ENCODE peak calls at places on chromosomes 11 and 22, in ten cellular contexts. S is thoracic aorta, I is substantia nigra, A is A549, L is small intestine, Y is GM23248, E is tibial nerve, Z is transverse colon, K is esophagus muscularis mucosa, X is HL-60. R is an unnamed sample.

GRCh38 chr22:40606306-40606705 is 30.2 kb downstream of the MRTFA start:
- DNase-seq in S (no peak), I (no peak), A (no peak), L (peak), Y (no peak), E (no peak), Z (no peak), K (no peak), X (no peak), R (no peak)

GRCh38 chr11:122731500-122731913 is 76.0 kb downstream of the UBASH3B start:
- DNase-seq in S (no peak), I (no peak), A (peak), L (no peak), Y (peak), E (no peak), Z (no peak), K (no peak), X (no peak), R (no peak)

GRCh38 chr11:2693851-2694261 is 5.9 kb downstream of the KCNQ1OT1 start:
- DNase-seq in S (no peak), I (no peak), A (peak), L (no peak), Y (peak), E (no peak), Z (no peak), K (no peak), X (no peak), R (no peak)

GRCh38 chr11:116610190-116610589 is 162.6 kb downstream of the BUD13 start:
- DNase-seq in S (no peak), I (no peak), A (no peak), L (no peak), Y (no peak), E (no peak), Z (no peak), K (no peak), X (no peak), R (no peak)

GRCh38 chr11:132402056-132402684 is 1031.8 kb downstream of the NTM start:
- DNase-seq in S (no peak), I (no peak), A (peak), L (peak), Y (peak), E (no peak), Z (peak), K (peak), X (no peak), R (peak)

GRCh38 chr11:20669833-20670684 is 673 bp downstream of the NELL1 start:
- DNase-seq in S (no peak), I (no peak), A (no peak), L (no peak), Y (no peak), E (no peak), Z (no peak), K (peak), X (no peak), R (no peak)

GRCh38 chr11:64659417-64660144 is 63.4 kb downstream of the NRXN2 start:
- DNase-seq in S (no peak), I (no peak), A (peak), L (no peak), Y (peak), E (no peak), Z (no peak), K (no peak), X (no peak), R (no peak)

GRCh38 chr11:111978028-111978771 is 41.1 kb downstream of the DIXDC1 start:
- DNase-seq in S (no peak), I (peak), A (no peak), L (no peak), Y (peak), E (peak), Z (peak), K (no peak), X (no peak), R (no peak)

DNA sequence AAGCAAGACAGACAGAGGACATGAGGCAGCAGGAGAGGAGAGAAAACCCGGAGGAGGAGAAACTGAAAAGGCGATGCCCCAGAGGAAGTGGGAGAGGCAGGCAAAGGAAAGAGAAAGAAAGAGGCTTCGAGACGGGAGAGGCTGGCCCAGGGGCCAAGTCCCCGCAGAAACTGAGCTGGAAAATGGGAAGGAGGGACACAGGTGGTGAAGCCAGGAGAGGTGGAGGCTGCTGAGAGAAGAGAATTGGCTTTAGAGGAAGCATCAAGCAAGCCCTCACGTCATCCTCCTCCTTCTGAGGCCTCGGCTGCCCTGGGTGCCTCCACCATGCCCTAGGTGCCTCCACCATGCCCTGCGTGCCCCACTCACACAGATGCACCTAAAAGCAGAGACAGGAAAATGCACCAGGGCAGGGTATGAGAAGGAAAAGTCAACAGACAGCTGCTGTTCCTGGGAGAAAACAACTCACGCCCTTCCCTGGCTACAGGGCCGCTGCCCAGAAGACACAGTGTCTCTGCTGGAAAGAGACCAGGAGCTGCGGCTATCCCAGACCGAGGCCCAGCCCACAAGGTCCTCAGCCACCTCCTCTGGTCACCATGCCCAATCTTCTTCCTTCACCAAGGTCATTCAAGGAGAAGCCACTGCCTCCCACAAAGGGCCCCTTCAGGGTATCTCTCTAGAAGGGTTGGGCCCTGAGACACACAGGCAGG is 14.3 kb downstream of the FXYD6 start:
- DNase-seq in S (no peak), I (no peak), A (no peak), L (no peak), Y (no peak), E (no peak), Z (no peak), K (no peak), X (no peak), R (no peak)
- H3K27ac ChIP-seq in S (no peak), I (no peak), A (no peak), L (peak), Y (no peak), E (peak), Z (peak), K (peak), X (no peak), R (peak)

GRCh38 chr22:50305393-50305657 is 2.1 kb downstream of the PLXNB2 start:
- DNase-seq in S (no peak), I (no peak), A (no peak), L (no peak), Y (no peak), E (no peak), Z (no peak), K (no peak), X (no peak), R (no peak)

GRCh38 chr22:50303848-50304527 is 3.5 kb downstream of the PLXNB2 start:
- DNase-seq in S (no peak), I (no peak), A (peak), L (peak), Y (peak), E (no peak), Z (peak), K (no peak), X (peak), R (peak)

GRCh38 chr22:50306753-50307749 is at the start of gene PLXNB2:
- DNase-seq in S (no peak), I (peak), A (peak), L (peak), Y (peak), E (peak), Z (peak), K (no peak), X (peak), R (peak)

GRCh38 chr22:50304528-50305392 is 2.7 kb downstream of the PLXNB2 start:
- DNase-seq in S (no peak), I (no peak), A (peak), L (peak), Y (peak), E (no peak), Z (peak), K (no peak), X (peak), R (peak)

DNA sequence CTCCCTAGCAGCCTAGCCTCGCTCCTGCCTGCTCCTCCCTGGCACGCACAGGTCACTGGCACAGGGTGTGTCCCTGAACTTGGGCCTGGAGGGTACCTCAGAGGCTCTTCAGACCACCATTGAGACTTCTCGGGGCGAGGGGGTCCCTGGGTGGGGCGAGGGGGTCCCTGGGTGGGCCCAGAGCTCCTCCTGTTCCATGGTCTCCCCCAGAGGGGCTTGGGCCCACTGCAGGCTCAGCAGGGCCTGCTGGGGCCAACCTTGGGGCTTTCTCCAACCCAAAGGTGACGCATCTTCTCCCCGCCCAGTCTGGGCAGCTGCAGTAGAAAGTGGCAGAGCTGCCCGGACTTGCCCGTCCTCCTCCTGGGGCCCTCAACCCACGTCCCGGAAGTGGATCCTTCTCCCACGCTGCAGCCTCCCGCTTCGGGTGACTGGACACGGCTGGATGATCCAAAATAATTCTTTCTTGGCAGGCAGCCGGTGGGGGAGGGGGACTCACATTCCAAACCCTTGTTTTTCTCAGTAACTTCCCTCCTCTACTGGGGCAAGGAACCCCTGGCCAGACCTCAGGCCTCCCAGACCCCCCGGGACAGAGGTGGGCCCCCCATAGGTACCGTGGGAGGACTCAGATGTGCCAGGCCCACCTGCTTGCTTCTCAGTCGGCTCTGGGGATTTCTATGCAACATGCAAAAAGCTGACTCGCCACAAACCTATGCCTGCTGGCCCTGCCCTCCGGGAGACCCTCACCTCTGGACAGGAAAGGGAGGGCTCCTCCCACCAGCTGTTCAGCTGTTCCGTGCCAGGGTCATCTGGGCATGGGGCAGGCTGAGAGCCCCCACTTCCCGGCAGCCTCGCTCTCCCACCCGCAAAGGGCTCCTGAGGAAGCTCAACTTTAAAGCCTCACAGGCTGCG is 1.5 kb downstream of the PLXNB2 start:
- DNase-seq in S (peak), I (no peak), A (peak), L (peak), Y (peak), E (peak), Z (peak), K (peak), X (peak), R (peak)
- H3K27ac ChIP-seq in S (peak), I (peak), A (peak), L (peak), Y (peak), E (peak), Z (peak), K (peak), X (peak), R (peak)

GRCh38 chr22:22883090-22883727 is 4.4 kb upstream of the IGLL5 start:
- DNase-seq in S (no peak), I (no peak), A (no peak), L (no peak), Y (no peak), E (no peak), Z (no peak), K (no peak), X (no peak), R (no peak)

GRCh38 chr22:22884010-22884887 is 3.4 kb upstream of the IGLL5 start:
- DNase-seq in S (no peak), I (no peak), A (peak), L (peak), Y (peak), E (peak), Z (peak), K (no peak), X (peak), R (peak)

GRCh38 chr22:22880645-22881044 is 7.0 kb upstream of the IGLL5 start:
- DNase-seq in S (no peak), I (no peak), A (no peak), L (no peak), Y (no peak), E (no peak), Z (no peak), K (no peak), X (no peak), R (no peak)

GRCh38 chr22:22881116-22882032 is 6.2 kb upstream of the IGLL5 start:
- DNase-seq in S (no peak), I (no peak), A (no peak), L (no peak), Y (no peak), E (no peak), Z (no peak), K (no peak), X (no peak), R (no peak)

GRCh38 chr22:22882033-22882717 is 5.4 kb upstream of the IGLL5 start:
- DNase-seq in S (no peak), I (no peak), A (no peak), L (peak), Y (peak), E (no peak), Z (peak), K (no peak), X (peak), R (no peak)
- H3K27ac ChIP-seq in S (no peak), I (no peak), A (no peak), L (no peak), Y (no peak), E (no peak), Z (no peak), K (no peak), X (no peak), R (no peak)

DNA sequence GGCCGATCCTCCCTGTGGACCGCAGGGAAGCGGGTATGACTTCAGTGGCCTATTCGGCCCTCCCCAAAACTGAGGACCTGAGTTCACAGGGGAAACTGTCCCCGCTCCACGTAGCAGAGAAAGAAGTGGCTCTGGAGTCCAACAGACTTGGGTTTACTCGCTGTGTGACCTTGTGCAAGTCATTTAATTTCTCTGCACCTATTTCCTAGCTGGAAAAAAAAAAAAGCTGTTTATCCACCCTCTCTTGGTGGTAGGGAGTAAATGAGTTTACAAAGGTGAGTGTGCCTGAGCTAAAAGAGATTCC is 2.2 kb downstream of the SPON1 start:
- DNase-seq in S (no peak), I (no peak), A (no peak), L (no peak), Y (no peak), E (no peak), Z (no peak), K (no peak), X (no peak), R (no peak)
- H3K27ac ChIP-seq in S (no peak), I (no peak), A (no peak), L (peak), Y (no peak), E (peak), Z (peak), K (no peak), X (no peak), R (no peak)

GRCh38 chr22:46081036-46081830 is 69.1 kb upstream of the PPARA start:
- DNase-seq in S (no peak), I (no peak), A (no peak), L (no peak), Y (peak), E (no peak), Z (peak), K (no peak), X (no peak), R (no peak)
- H3K27ac ChIP-seq in S (peak), I (peak), A (peak), L (peak), Y (peak), E (peak), Z (peak), K (peak), X (no peak), R (peak)

DNA sequence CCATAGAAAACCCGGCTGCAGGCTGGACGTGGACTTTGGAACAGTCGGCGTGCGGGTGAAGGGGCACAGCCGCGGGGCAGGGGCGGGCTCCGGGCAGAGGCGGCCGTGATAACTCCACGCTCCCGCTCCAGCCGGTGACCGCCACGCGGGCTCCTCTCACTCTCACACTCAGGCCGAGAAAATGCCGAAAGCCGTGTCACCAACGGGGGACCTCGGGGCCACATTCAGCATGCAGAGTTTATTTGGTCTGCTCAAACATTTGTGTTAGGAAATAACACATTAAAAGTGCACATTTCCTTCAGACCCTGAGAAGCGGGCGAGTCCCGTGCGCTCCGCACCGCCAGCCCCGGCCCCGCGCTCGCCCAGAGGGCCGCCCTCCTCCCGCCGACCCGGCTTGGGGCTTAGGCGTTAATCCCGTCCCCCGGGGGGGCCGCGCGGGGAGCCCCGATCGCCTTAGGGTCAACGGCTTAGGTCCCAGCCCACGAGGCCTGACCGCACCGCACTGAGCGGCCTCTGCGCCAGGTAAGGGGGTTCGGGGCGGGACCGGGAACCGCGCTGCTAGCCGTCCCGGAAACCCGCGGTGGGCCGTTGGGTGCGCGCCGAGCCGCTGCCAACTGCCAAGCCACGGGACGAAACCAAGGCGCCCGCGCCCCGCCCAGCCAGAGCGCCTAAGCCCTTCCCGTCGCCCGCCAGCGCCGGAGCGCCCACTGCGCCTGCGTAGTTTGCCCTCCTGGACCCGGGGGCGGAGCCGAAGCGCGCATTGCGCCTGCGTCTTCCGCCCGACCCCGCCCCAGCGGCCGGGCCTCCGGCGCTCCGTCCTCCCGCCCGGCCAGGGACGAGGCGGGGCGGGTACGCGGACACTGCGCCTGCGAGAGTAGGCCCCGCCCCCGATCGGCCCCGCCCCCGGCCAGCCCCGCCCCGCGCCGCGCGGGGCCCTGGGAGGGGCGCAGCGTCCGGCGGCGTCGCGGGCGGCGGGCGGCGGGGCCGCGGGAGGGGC is at the start of gene ZBED4:
- DNase-seq in S (peak), I (peak), A (peak), L (peak), Y (peak), E (peak), Z (peak), K (peak), X (peak), R (peak)
- H3K27ac ChIP-seq in S (peak), I (peak), A (peak), L (peak), Y (peak), E (peak), Z (peak), K (peak), X (peak), R (peak)

DNA sequence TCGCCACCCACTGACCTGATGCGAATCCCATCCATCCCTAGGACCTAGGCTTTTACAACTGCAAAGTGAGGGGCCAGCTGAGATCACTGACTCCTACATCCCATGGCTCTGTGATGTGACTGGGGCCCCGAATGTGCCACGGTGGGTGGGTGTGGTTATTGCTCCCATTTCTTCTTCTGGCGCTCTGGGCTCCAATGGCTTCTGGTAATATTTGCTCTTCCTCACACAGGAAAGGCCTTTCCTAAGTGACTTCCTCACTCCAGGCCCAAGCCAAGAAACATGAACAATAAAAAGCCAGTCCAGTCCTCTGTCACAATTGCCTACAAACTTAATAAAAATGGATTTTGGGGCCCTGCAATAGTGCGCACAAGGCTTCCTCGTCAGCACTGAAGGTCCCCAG is 78.1 kb downstream of the GALNT18 start:
- DNase-seq in S (no peak), I (no peak), A (no peak), L (no peak), Y (no peak), E (no peak), Z (no peak), K (no peak), X (no peak), R (no peak)
- H3K27ac ChIP-seq in S (no peak), I (no peak), A (no peak), L (no peak), Y (no peak), E (no peak), Z (no peak), K (no peak), X (no peak), R (peak)

GRCh38 chr22:27873476-27873875 is 45.6 kb downstream of the PITPNB start:
- DNase-seq in S (no peak), I (no peak), A (no peak), L (no peak), Y (no peak), E (no peak), Z (no peak), K (no peak), X (no peak), R (peak)

GRCh38 chr22:27876684-27877083 is 42.4 kb downstream of the PITPNB start:
- DNase-seq in S (no peak), I (no peak), A (no peak), L (no peak), Y (peak), E (no peak), Z (no peak), K (no peak), X (no peak), R (no peak)

GRCh38 chr22:27874185-27874584 is 44.9 kb downstream of the PITPNB start:
- DNase-seq in S (no peak), I (no peak), A (no peak), L (no peak), Y (no peak), E (no peak), Z (no peak), K (no peak), X (no peak), R (no peak)

GRCh38 chr22:27875951-27876350 is 43.1 kb downstream of the PITPNB start:
- DNase-seq in S (no peak), I (no peak), A (no peak), L (no peak), Y (no peak), E (no peak), Z (no peak), K (no peak), X (no peak), R (no peak)

GRCh38 chr22:27874756-27875155 is 44.3 kb downstream of the PITPNB start:
- DNase-seq in S (no peak), I (no peak), A (no peak), L (no peak), Y (no peak), E (no peak), Z (no peak), K (no peak), X (no peak), R (no peak)
- H3K27ac ChIP-seq in S (peak), I (no peak), A (no peak), L (peak), Y (no peak), E (no peak), Z (peak), K (peak), X (no peak), R (peak)

GRCh38 chr22:25072406-25072805 is 119.9 kb downstream of the KIAA1671 start:
- DNase-seq in S (no peak), I (no peak), A (no peak), L (no peak), Y (no peak), E (no peak), Z (no peak), K (no peak), X (no peak), R (no peak)
- H3K27ac ChIP-seq in S (peak), I (no peak), A (no peak), L (no peak), Y (no peak), E (no peak), Z (no peak), K (no peak), X (no peak), R (peak)

R was measured in thyroid gland.